ENCODE peak calls at places on chromosomes 2 and 18, in eight cellular contexts. One of them, this sample, is unnamed.
A peak's percentile ranks its signal among the peaks of the same experiment; 100 is the strongest.

GRCh38 chr18:12973562-12974213 is 17.5 kb upstream of the CEP192 start:
- DNase-seq in transverse colon: no peak
- DNase-seq in iPS DF 6.9: no peak
- DNase-seq in uterus: no peak
- DNase-seq in PC-3: no peak
- DNase-seq in brain microvascular endothelial cell: no peak
- DNase-seq in endothelial cell of umbilical vein: no peak
- DNase-seq in HepG2: no peak
- DNase-seq in this sample: no peak

GRCh38 chr18:55243852-55244251 is 284.6 kb upstream of the CCDC68 start:
- DNase-seq in transverse colon: no peak
- DNase-seq in iPS DF 6.9: no peak
- DNase-seq in uterus: peak; percentile 54
- DNase-seq in PC-3: no peak
- DNase-seq in brain microvascular endothelial cell: no peak
- DNase-seq in endothelial cell of umbilical vein: peak; percentile 86
- DNase-seq in HepG2: no peak
- DNase-seq in this sample: peak; percentile 75

GRCh38 chr2:85413592-85414421 is 3.6 kb upstream of the CAPG start:
- DNase-seq in transverse colon: peak; percentile 76
- DNase-seq in iPS DF 6.9: no peak
- DNase-seq in uterus: peak; percentile 69
- DNase-seq in PC-3: no peak
- DNase-seq in brain microvascular endothelial cell: no peak
- DNase-seq in endothelial cell of umbilical vein: peak; percentile 52
- DNase-seq in HepG2: no peak
- DNase-seq in this sample: no peak

GRCh38 chr2:29923110-29923721 is 1.8 kb upstream of the ALK start:
- DNase-seq in transverse colon: peak; percentile 46
- DNase-seq in iPS DF 6.9: no peak
- DNase-seq in uterus: peak; percentile 23
- DNase-seq in PC-3: peak; percentile 81
- DNase-seq in brain microvascular endothelial cell: peak; percentile 62
- DNase-seq in endothelial cell of umbilical vein: peak; percentile 33
- DNase-seq in HepG2: peak; percentile 68
- DNase-seq in this sample: peak; percentile 47

GRCh38 chr18:9823805-9824473 is 61.8 kb upstream of the TXNDC2 start:
- DNase-seq in transverse colon: no peak
- DNase-seq in iPS DF 6.9: no peak
- DNase-seq in uterus: no peak
- DNase-seq in PC-3: no peak
- DNase-seq in brain microvascular endothelial cell: peak; percentile 49
- DNase-seq in endothelial cell of umbilical vein: no peak
- DNase-seq in HepG2: no peak
- DNase-seq in this sample: peak; percentile 91

GRCh38 chr2:241479026-241479898 is 29.1 kb downstream of the STK25 start:
- DNase-seq in transverse colon: no peak
- DNase-seq in iPS DF 6.9: no peak
- DNase-seq in uterus: no peak
- DNase-seq in PC-3: no peak
- DNase-seq in brain microvascular endothelial cell: no peak
- DNase-seq in endothelial cell of umbilical vein: no peak
- DNase-seq in HepG2: peak; percentile 90
- DNase-seq in this sample: no peak

GRCh38 chr2:232321156-232321816 is 57.3 kb upstream of the ALPP start:
- DNase-seq in transverse colon: peak; percentile 6
- DNase-seq in iPS DF 6.9: no peak
- DNase-seq in uterus: no peak
- DNase-seq in PC-3: no peak
- DNase-seq in brain microvascular endothelial cell: no peak
- DNase-seq in endothelial cell of umbilical vein: no peak
- DNase-seq in HepG2: no peak
- DNase-seq in this sample: no peak

GRCh38 chr18:75790821-75791220 is 363.3 kb upstream of the SMIM21 start:
- DNase-seq in transverse colon: no peak
- DNase-seq in iPS DF 6.9: no peak
- DNase-seq in uterus: no peak
- DNase-seq in PC-3: no peak
- DNase-seq in brain microvascular endothelial cell: no peak
- DNase-seq in endothelial cell of umbilical vein: no peak
- DNase-seq in HepG2: no peak
- DNase-seq in this sample: no peak

DNA sequence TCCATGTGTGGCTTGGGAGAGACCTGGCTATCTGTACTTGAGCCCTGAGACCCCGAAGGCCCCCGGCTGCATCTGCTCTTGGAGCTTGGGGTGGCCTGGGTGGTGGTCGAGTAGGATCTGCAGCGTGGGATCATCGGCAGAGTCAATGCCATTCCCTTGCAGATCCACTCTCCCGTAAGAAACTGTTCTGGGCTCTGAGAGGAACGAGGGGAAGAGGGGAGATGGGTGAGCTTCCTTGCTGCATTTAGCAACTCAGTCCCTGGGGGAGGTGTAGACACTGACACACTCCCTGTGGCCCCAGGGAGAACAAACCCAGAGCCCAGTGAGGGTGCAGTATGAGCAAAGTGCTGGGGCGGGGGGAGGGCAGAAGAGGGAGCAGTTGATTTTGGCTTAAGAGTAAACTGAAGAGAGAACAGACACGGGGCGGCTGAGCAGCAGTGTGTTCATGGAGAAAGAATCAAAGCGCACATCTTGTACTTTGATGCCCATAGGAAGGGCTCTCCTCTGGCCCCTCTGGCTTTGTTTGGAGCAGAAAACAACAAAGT is 8.5 kb downstream of the GREB1 start:
- DNase-seq in transverse colon: no peak
- DNase-seq in iPS DF 6.9: no peak
- DNase-seq in uterus: no peak
- DNase-seq in PC-3: no peak
- DNase-seq in brain microvascular endothelial cell: no peak
- DNase-seq in endothelial cell of umbilical vein: no peak
- DNase-seq in HepG2: peak; percentile 51
- DNase-seq in this sample: no peak
- H3K4me3 ChIP-seq in transverse colon: no peak overlapping the region
- H3K4me3 ChIP-seq in iPS DF 6.9: no peak overlapping the region
- H3K4me3 ChIP-seq in uterus: peak overlapping the region; percentile 30
- H3K4me3 ChIP-seq in PC-3: no peak overlapping the region
- H3K4me3 ChIP-seq in brain microvascular endothelial cell: no peak overlapping the region
- H3K4me3 ChIP-seq in endothelial cell of umbilical vein: no peak overlapping the region
- H3K4me3 ChIP-seq in HepG2: peak overlapping the region; percentile 72
- H3K4me3 ChIP-seq in this sample: no peak overlapping the region

GRCh38 chr2:230634146-230634545 is 78.5 kb upstream of the CAB39 start:
- DNase-seq in transverse colon: no peak
- DNase-seq in iPS DF 6.9: no peak
- DNase-seq in uterus: no peak
- DNase-seq in PC-3: no peak
- DNase-seq in brain microvascular endothelial cell: no peak
- DNase-seq in endothelial cell of umbilical vein: no peak
- DNase-seq in HepG2: no peak
- DNase-seq in this sample: no peak

GRCh38 chr2:230640540-230641011 is 72.1 kb upstream of the CAB39 start:
- DNase-seq in transverse colon: no peak
- DNase-seq in iPS DF 6.9: no peak
- DNase-seq in uterus: no peak
- DNase-seq in PC-3: peak; percentile 86
- DNase-seq in brain microvascular endothelial cell: peak; percentile 29
- DNase-seq in endothelial cell of umbilical vein: no peak
- DNase-seq in HepG2: no peak
- DNase-seq in this sample: no peak

GRCh38 chr2:230631470-230631869 is 81.2 kb upstream of the CAB39 start:
- DNase-seq in transverse colon: no peak
- DNase-seq in iPS DF 6.9: no peak
- DNase-seq in uterus: no peak
- DNase-seq in PC-3: no peak
- DNase-seq in brain microvascular endothelial cell: no peak
- DNase-seq in endothelial cell of umbilical vein: no peak
- DNase-seq in HepG2: no peak
- DNase-seq in this sample: no peak

DNA sequence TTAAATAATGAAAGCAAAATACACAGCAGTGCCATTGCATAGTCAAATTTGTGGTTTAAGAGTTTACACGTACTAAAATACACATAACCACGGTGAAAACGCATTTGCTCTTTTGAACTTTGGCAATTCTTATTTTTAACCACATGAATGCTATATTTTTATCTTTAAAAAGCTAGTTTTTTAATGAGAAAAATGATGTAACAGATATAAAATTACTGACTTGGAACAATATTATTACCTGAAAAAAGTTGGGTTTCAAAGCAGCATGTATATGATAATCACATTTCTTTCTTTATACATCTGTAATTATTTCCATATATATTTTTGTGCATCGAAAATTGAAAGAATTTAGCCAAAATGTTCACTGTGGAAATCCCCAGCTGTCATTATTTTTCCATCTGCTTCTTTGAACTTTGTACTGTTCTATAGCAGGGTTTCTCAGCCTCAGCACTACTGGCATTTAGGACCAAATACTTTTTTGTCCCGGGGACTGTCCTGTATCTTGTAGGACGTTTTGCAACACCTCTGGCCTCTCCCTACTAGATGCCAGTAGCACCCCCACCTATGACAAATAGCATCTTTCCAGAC is 75.9 kb upstream of the CAB39 start:
- DNase-seq in transverse colon: no peak
- DNase-seq in iPS DF 6.9: no peak
- DNase-seq in uterus: no peak
- DNase-seq in PC-3: no peak
- DNase-seq in brain microvascular endothelial cell: no peak
- DNase-seq in endothelial cell of umbilical vein: no peak
- DNase-seq in HepG2: no peak
- DNase-seq in this sample: no peak
- H3K4me3 ChIP-seq in transverse colon: no peak overlapping the region
- H3K4me3 ChIP-seq in iPS DF 6.9: no peak overlapping the region
- H3K4me3 ChIP-seq in uterus: no peak overlapping the region
- H3K4me3 ChIP-seq in PC-3: no peak overlapping the region
- H3K4me3 ChIP-seq in brain microvascular endothelial cell: no peak overlapping the region
- H3K4me3 ChIP-seq in endothelial cell of umbilical vein: no peak overlapping the region
- H3K4me3 ChIP-seq in HepG2: no peak overlapping the region
- H3K4me3 ChIP-seq in this sample: no peak overlapping the region

GRCh38 chr2:33086400-33087015 is 139.8 kb downstream of the LTBP1 start:
- DNase-seq in transverse colon: peak; percentile 14
- DNase-seq in iPS DF 6.9: no peak
- DNase-seq in uterus: no peak
- DNase-seq in PC-3: peak; percentile 29
- DNase-seq in brain microvascular endothelial cell: peak; percentile 57
- DNase-seq in endothelial cell of umbilical vein: peak; percentile 83
- DNase-seq in HepG2: no peak
- DNase-seq in this sample: no peak
- H3K4me3 ChIP-seq in transverse colon: no peak overlapping the region
- H3K4me3 ChIP-seq in iPS DF 6.9: no peak overlapping the region
- H3K4me3 ChIP-seq in uterus: no peak overlapping the region
- H3K4me3 ChIP-seq in PC-3: no peak overlapping the region
- H3K4me3 ChIP-seq in brain microvascular endothelial cell: no peak overlapping the region
- H3K4me3 ChIP-seq in endothelial cell of umbilical vein: no peak overlapping the region
- H3K4me3 ChIP-seq in HepG2: no peak overlapping the region
- H3K4me3 ChIP-seq in this sample: no peak overlapping the region

GRCh38 chr2:237552911-237553310 is 13.5 kb upstream of the PRLH start:
- DNase-seq in transverse colon: no peak
- DNase-seq in iPS DF 6.9: no peak
- DNase-seq in uterus: peak; percentile 3
- DNase-seq in PC-3: no peak
- DNase-seq in brain microvascular endothelial cell: no peak
- DNase-seq in endothelial cell of umbilical vein: no peak
- DNase-seq in HepG2: no peak
- DNase-seq in this sample: no peak

GRCh38 chr2:237556773-237557632 is 9.4 kb upstream of the PRLH start:
- DNase-seq in transverse colon: no peak
- DNase-seq in iPS DF 6.9: no peak
- DNase-seq in uterus: peak; percentile 46
- DNase-seq in PC-3: no peak
- DNase-seq in brain microvascular endothelial cell: no peak
- DNase-seq in endothelial cell of umbilical vein: no peak
- DNase-seq in HepG2: no peak
- DNase-seq in this sample: no peak

GRCh38 chr2:237555560-237555959 is 10.8 kb upstream of the PRLH start:
- DNase-seq in transverse colon: no peak
- DNase-seq in iPS DF 6.9: no peak
- DNase-seq in uterus: no peak
- DNase-seq in PC-3: no peak
- DNase-seq in brain microvascular endothelial cell: no peak
- DNase-seq in endothelial cell of umbilical vein: no peak
- DNase-seq in HepG2: no peak
- DNase-seq in this sample: no peak

GRCh38 chr2:237551071-237551574 is 15.3 kb upstream of the PRLH start:
- DNase-seq in transverse colon: no peak
- DNase-seq in iPS DF 6.9: no peak
- DNase-seq in uterus: no peak
- DNase-seq in PC-3: no peak
- DNase-seq in brain microvascular endothelial cell: no peak
- DNase-seq in endothelial cell of umbilical vein: no peak
- DNase-seq in HepG2: no peak
- DNase-seq in this sample: no peak

DNA sequence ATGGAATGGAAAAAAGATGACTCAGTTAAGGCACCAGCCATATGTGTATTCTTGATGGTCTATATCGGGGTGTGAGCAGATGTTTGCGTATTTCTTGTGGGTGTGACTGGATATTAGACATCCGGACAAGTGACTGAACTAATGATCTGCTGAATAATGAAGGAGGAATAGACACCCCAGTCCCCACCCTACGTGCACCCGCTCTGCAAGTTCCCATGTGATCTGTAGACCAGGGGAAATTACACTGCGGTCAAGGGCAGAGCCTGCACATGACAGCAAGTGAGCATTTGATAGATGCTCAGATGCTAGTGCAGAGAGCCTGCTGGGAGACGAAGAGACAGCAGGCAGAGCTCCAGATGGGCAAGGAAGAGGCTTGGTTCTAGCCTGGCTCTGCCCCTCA is 12.4 kb upstream of the PRLH start:
- DNase-seq in transverse colon: no peak
- DNase-seq in iPS DF 6.9: no peak
- DNase-seq in uterus: no peak
- DNase-seq in PC-3: no peak
- DNase-seq in brain microvascular endothelial cell: no peak
- DNase-seq in endothelial cell of umbilical vein: no peak
- DNase-seq in HepG2: no peak
- DNase-seq in this sample: no peak
- H3K4me3 ChIP-seq in transverse colon: no peak overlapping the region
- H3K4me3 ChIP-seq in iPS DF 6.9: no peak overlapping the region
- H3K4me3 ChIP-seq in uterus: no peak overlapping the region
- H3K4me3 ChIP-seq in PC-3: no peak overlapping the region
- H3K4me3 ChIP-seq in brain microvascular endothelial cell: no peak overlapping the region
- H3K4me3 ChIP-seq in endothelial cell of umbilical vein: no peak overlapping the region
- H3K4me3 ChIP-seq in HepG2: no peak overlapping the region
- H3K4me3 ChIP-seq in this sample: no peak overlapping the region

GRCh38 chr2:215536476-215536875 is 100.6 kb upstream of the FN1 start:
- DNase-seq in transverse colon: no peak
- DNase-seq in iPS DF 6.9: no peak
- DNase-seq in uterus: no peak
- DNase-seq in PC-3: peak; percentile 14
- DNase-seq in brain microvascular endothelial cell: no peak
- DNase-seq in endothelial cell of umbilical vein: no peak
- DNase-seq in HepG2: no peak
- DNase-seq in this sample: no peak
- H3K4me3 ChIP-seq in transverse colon: no peak overlapping the region
- H3K4me3 ChIP-seq in iPS DF 6.9: no peak overlapping the region
- H3K4me3 ChIP-seq in uterus: no peak overlapping the region
- H3K4me3 ChIP-seq in PC-3: no peak overlapping the region
- H3K4me3 ChIP-seq in brain microvascular endothelial cell: no peak overlapping the region
- H3K4me3 ChIP-seq in endothelial cell of umbilical vein: no peak overlapping the region
- H3K4me3 ChIP-seq in HepG2: no peak overlapping the region
- H3K4me3 ChIP-seq in this sample: no peak overlapping the region

This sample was measured in astrocyte of the cerebellum.